ENCODE peak calls at places on chromosomes 3 and 15, in seven cellular contexts. One of them, this sample, is unnamed.

GRCh38 chr15:74406992-74407705 is 26.6 kb downstream of the SEMA7A start:
- DNase-seq in WTC11: no peak
- DNase-seq in A549: peak
- DNase-seq in stimulated activated CD4-positive, alpha-beta T cell treated with anti-CD3 and anti-CD28 coated beads, Interleukin-12 subunit alpha, Interleukin-12 subunit beta, amount 100 ng/mL, for 48 hours: no peak
- DNase-seq in anterior cingulate cortex: no peak
- DNase-seq in stimulated activated CD8-positive, alpha-beta memory T cell treated with anti-CD3 and anti-CD28 coated beads, Interleukin-2, amount 100 ng/mL, for 48 hours: no peak
- DNase-seq in heart right ventricle: no peak
- DNase-seq in this sample: no peak

GRCh38 chr3:11634974-11635612 is 8.6 kb downstream of the VGLL4 start:
- DNase-seq in WTC11: no peak
- DNase-seq in A549: no peak
- DNase-seq in stimulated activated CD4-positive, alpha-beta T cell treated with anti-CD3 and anti-CD28 coated beads, Interleukin-12 subunit alpha, Interleukin-12 subunit beta, amount 100 ng/mL, for 48 hours: no peak
- DNase-seq in heart right ventricle: no peak
- DNase-seq in stimulated activated CD8-positive, alpha-beta memory T cell treated with anti-CD3 and anti-CD28 coated beads, Interleukin-2, amount 100 ng/mL, for 48 hours: no peak
- DNase-seq in anterior cingulate cortex: no peak
- DNase-seq in this sample: no peak

GRCh38 chr3:71127463-71128243 is 455.9 kb downstream of the FOXP1 start:
- DNase-seq in WTC11: no peak
- DNase-seq in anterior cingulate cortex: no peak
- DNase-seq in stimulated activated CD8-positive, alpha-beta memory T cell treated with anti-CD3 and anti-CD28 coated beads, Interleukin-2, amount 100 ng/mL, for 48 hours: no peak
- DNase-seq in A549: no peak
- DNase-seq in heart right ventricle: no peak
- DNase-seq in stimulated activated CD4-positive, alpha-beta T cell treated with anti-CD3 and anti-CD28 coated beads, Interleukin-12 subunit alpha, Interleukin-12 subunit beta, amount 100 ng/mL, for 48 hours: no peak
- DNase-seq in this sample: no peak

GRCh38 chr3:3683261-3683660 is 116.0 kb upstream of the LRRN1 start:
- DNase-seq in stimulated activated CD4-positive, alpha-beta T cell treated with anti-CD3 and anti-CD28 coated beads, Interleukin-12 subunit alpha, Interleukin-12 subunit beta, amount 100 ng/mL, for 48 hours: no peak
- DNase-seq in anterior cingulate cortex: no peak
- DNase-seq in stimulated activated CD8-positive, alpha-beta memory T cell treated with anti-CD3 and anti-CD28 coated beads, Interleukin-2, amount 100 ng/mL, for 48 hours: no peak
- DNase-seq in WTC11: no peak
- DNase-seq in A549: no peak
- DNase-seq in heart right ventricle: no peak
- DNase-seq in this sample: no peak

GRCh38 chr3:53160660-53161344 is at the start of gene PRKCD:
- DNase-seq in WTC11: peak
- DNase-seq in stimulated activated CD8-positive, alpha-beta memory T cell treated with anti-CD3 and anti-CD28 coated beads, Interleukin-2, amount 100 ng/mL, for 48 hours: peak
- DNase-seq in anterior cingulate cortex: peak
- DNase-seq in A549: peak
- DNase-seq in stimulated activated CD4-positive, alpha-beta T cell treated with anti-CD3 and anti-CD28 coated beads, Interleukin-12 subunit alpha, Interleukin-12 subunit beta, amount 100 ng/mL, for 48 hours: peak
- DNase-seq in heart right ventricle: peak
- DNase-seq in this sample: no peak

GRCh38 chr3:37993811-37994638 is 3.4 kb downstream of the VILL start:
- DNase-seq in stimulated activated CD4-positive, alpha-beta T cell treated with anti-CD3 and anti-CD28 coated beads, Interleukin-12 subunit alpha, Interleukin-12 subunit beta, amount 100 ng/mL, for 48 hours: peak
- DNase-seq in heart right ventricle: peak
- DNase-seq in stimulated activated CD8-positive, alpha-beta memory T cell treated with anti-CD3 and anti-CD28 coated beads, Interleukin-2, amount 100 ng/mL, for 48 hours: peak
- DNase-seq in anterior cingulate cortex: no peak
- DNase-seq in A549: no peak
- DNase-seq in WTC11: peak
- DNase-seq in this sample: peak

GRCh38 chr3:12017487-12017886 is 13.3 kb downstream of the SYN2 start:
- DNase-seq in WTC11: no peak
- DNase-seq in heart right ventricle: no peak
- DNase-seq in A549: no peak
- DNase-seq in anterior cingulate cortex: no peak
- DNase-seq in stimulated activated CD4-positive, alpha-beta T cell treated with anti-CD3 and anti-CD28 coated beads, Interleukin-12 subunit alpha, Interleukin-12 subunit beta, amount 100 ng/mL, for 48 hours: no peak
- DNase-seq in stimulated activated CD8-positive, alpha-beta memory T cell treated with anti-CD3 and anti-CD28 coated beads, Interleukin-2, amount 100 ng/mL, for 48 hours: no peak
- DNase-seq in this sample: no peak

GRCh38 chr15:70521576-70522322 is 241.6 kb downstream of the UACA start:
- DNase-seq in stimulated activated CD8-positive, alpha-beta memory T cell treated with anti-CD3 and anti-CD28 coated beads, Interleukin-2, amount 100 ng/mL, for 48 hours: no peak
- DNase-seq in anterior cingulate cortex: no peak
- DNase-seq in heart right ventricle: no peak
- DNase-seq in WTC11: no peak
- DNase-seq in A549: no peak
- DNase-seq in stimulated activated CD4-positive, alpha-beta T cell treated with anti-CD3 and anti-CD28 coated beads, Interleukin-12 subunit alpha, Interleukin-12 subunit beta, amount 100 ng/mL, for 48 hours: no peak
- DNase-seq in this sample: no peak

GRCh38 chr15:59722451-59722850 is 33.3 kb upstream of the BNIP2 start:
- DNase-seq in anterior cingulate cortex: no peak
- DNase-seq in heart right ventricle: no peak
- DNase-seq in stimulated activated CD8-positive, alpha-beta memory T cell treated with anti-CD3 and anti-CD28 coated beads, Interleukin-2, amount 100 ng/mL, for 48 hours: no peak
- DNase-seq in stimulated activated CD4-positive, alpha-beta T cell treated with anti-CD3 and anti-CD28 coated beads, Interleukin-12 subunit alpha, Interleukin-12 subunit beta, amount 100 ng/mL, for 48 hours: no peak
- DNase-seq in WTC11: no peak
- DNase-seq in A549: no peak
- DNase-seq in this sample: no peak

GRCh38 chr15:72599855-72600464 is 54.5 kb upstream of the GOLGA6B start:
- DNase-seq in anterior cingulate cortex: no peak
- DNase-seq in stimulated activated CD4-positive, alpha-beta T cell treated with anti-CD3 and anti-CD28 coated beads, Interleukin-12 subunit alpha, Interleukin-12 subunit beta, amount 100 ng/mL, for 48 hours: no peak
- DNase-seq in heart right ventricle: no peak
- DNase-seq in WTC11: no peak
- DNase-seq in stimulated activated CD8-positive, alpha-beta memory T cell treated with anti-CD3 and anti-CD28 coated beads, Interleukin-2, amount 100 ng/mL, for 48 hours: no peak
- DNase-seq in A549: peak
- DNase-seq in this sample: no peak

GRCh38 chr3:194661946-194662345 is 10.0 kb downstream of the LSG1 start:
- DNase-seq in WTC11: no peak
- DNase-seq in stimulated activated CD8-positive, alpha-beta memory T cell treated with anti-CD3 and anti-CD28 coated beads, Interleukin-2, amount 100 ng/mL, for 48 hours: no peak
- DNase-seq in A549: no peak
- DNase-seq in heart right ventricle: no peak
- DNase-seq in anterior cingulate cortex: no peak
- DNase-seq in stimulated activated CD4-positive, alpha-beta T cell treated with anti-CD3 and anti-CD28 coated beads, Interleukin-12 subunit alpha, Interleukin-12 subunit beta, amount 100 ng/mL, for 48 hours: no peak
- DNase-seq in this sample: no peak

GRCh38 chr3:145094355-145094941 is 1066.5 kb downstream of the PLOD2 start:
- DNase-seq in WTC11: no peak
- DNase-seq in anterior cingulate cortex: no peak
- DNase-seq in stimulated activated CD8-positive, alpha-beta memory T cell treated with anti-CD3 and anti-CD28 coated beads, Interleukin-2, amount 100 ng/mL, for 48 hours: no peak
- DNase-seq in stimulated activated CD4-positive, alpha-beta T cell treated with anti-CD3 and anti-CD28 coated beads, Interleukin-12 subunit alpha, Interleukin-12 subunit beta, amount 100 ng/mL, for 48 hours: no peak
- DNase-seq in A549: peak
- DNase-seq in heart right ventricle: no peak
- DNase-seq in this sample: no peak

GRCh38 chr3:196287066-196287404 is 491 bp downstream of the PCYT1A start:
- DNase-seq in heart right ventricle: peak
- DNase-seq in stimulated activated CD8-positive, alpha-beta memory T cell treated with anti-CD3 and anti-CD28 coated beads, Interleukin-2, amount 100 ng/mL, for 48 hours: no peak
- DNase-seq in WTC11: no peak
- DNase-seq in A549: peak
- DNase-seq in stimulated activated CD4-positive, alpha-beta T cell treated with anti-CD3 and anti-CD28 coated beads, Interleukin-12 subunit alpha, Interleukin-12 subunit beta, amount 100 ng/mL, for 48 hours: no peak
- DNase-seq in anterior cingulate cortex: no peak
- DNase-seq in this sample: no peak

GRCh38 chr3:127674099-127674792 is 1.5 kb downstream of the ABTB1 start:
- DNase-seq in heart right ventricle: no peak
- DNase-seq in stimulated activated CD4-positive, alpha-beta T cell treated with anti-CD3 and anti-CD28 coated beads, Interleukin-12 subunit alpha, Interleukin-12 subunit beta, amount 100 ng/mL, for 48 hours: no peak
- DNase-seq in A549: no peak
- DNase-seq in WTC11: no peak
- DNase-seq in stimulated activated CD8-positive, alpha-beta memory T cell treated with anti-CD3 and anti-CD28 coated beads, Interleukin-2, amount 100 ng/mL, for 48 hours: no peak
- DNase-seq in anterior cingulate cortex: no peak
- DNase-seq in this sample: peak

GRCh38 chr3:131447349-131447748 is 55.4 kb downstream of the MRPL3 start:
- DNase-seq in anterior cingulate cortex: no peak
- DNase-seq in stimulated activated CD8-positive, alpha-beta memory T cell treated with anti-CD3 and anti-CD28 coated beads, Interleukin-2, amount 100 ng/mL, for 48 hours: no peak
- DNase-seq in A549: no peak
- DNase-seq in heart right ventricle: no peak
- DNase-seq in WTC11: no peak
- DNase-seq in stimulated activated CD4-positive, alpha-beta T cell treated with anti-CD3 and anti-CD28 coated beads, Interleukin-12 subunit alpha, Interleukin-12 subunit beta, amount 100 ng/mL, for 48 hours: no peak
- DNase-seq in this sample: no peak

GRCh38 chr3:42556089-42556632 is 25.6 kb downstream of the SEC22C start:
- DNase-seq in A549: no peak
- DNase-seq in anterior cingulate cortex: no peak
- DNase-seq in stimulated activated CD4-positive, alpha-beta T cell treated with anti-CD3 and anti-CD28 coated beads, Interleukin-12 subunit alpha, Interleukin-12 subunit beta, amount 100 ng/mL, for 48 hours: no peak
- DNase-seq in heart right ventricle: no peak
- DNase-seq in WTC11: no peak
- DNase-seq in stimulated activated CD8-positive, alpha-beta memory T cell treated with anti-CD3 and anti-CD28 coated beads, Interleukin-2, amount 100 ng/mL, for 48 hours: no peak
- DNase-seq in this sample: no peak

GRCh38 chr3:115676336-115676735 is 53.0 kb downstream of the GAP43 start:
- DNase-seq in stimulated activated CD4-positive, alpha-beta T cell treated with anti-CD3 and anti-CD28 coated beads, Interleukin-12 subunit alpha, Interleukin-12 subunit beta, amount 100 ng/mL, for 48 hours: no peak
- DNase-seq in heart right ventricle: no peak
- DNase-seq in WTC11: no peak
- DNase-seq in stimulated activated CD8-positive, alpha-beta memory T cell treated with anti-CD3 and anti-CD28 coated beads, Interleukin-2, amount 100 ng/mL, for 48 hours: no peak
- DNase-seq in anterior cingulate cortex: no peak
- DNase-seq in A549: no peak
- DNase-seq in this sample: no peak

GRCh38 chr3:168091961-168092360 is 3.8 kb downstream of the GOLIM4 start:
- DNase-seq in stimulated activated CD8-positive, alpha-beta memory T cell treated with anti-CD3 and anti-CD28 coated beads, Interleukin-2, amount 100 ng/mL, for 48 hours: no peak
- DNase-seq in stimulated activated CD4-positive, alpha-beta T cell treated with anti-CD3 and anti-CD28 coated beads, Interleukin-12 subunit alpha, Interleukin-12 subunit beta, amount 100 ng/mL, for 48 hours: no peak
- DNase-seq in anterior cingulate cortex: no peak
- DNase-seq in A549: no peak
- DNase-seq in heart right ventricle: no peak
- DNase-seq in WTC11: no peak
- DNase-seq in this sample: no peak

GRCh38 chr15:48426941-48427340 is 95.7 kb downstream of the DUT start:
- DNase-seq in A549: no peak
- DNase-seq in stimulated activated CD4-positive, alpha-beta T cell treated with anti-CD3 and anti-CD28 coated beads, Interleukin-12 subunit alpha, Interleukin-12 subunit beta, amount 100 ng/mL, for 48 hours: no peak
- DNase-seq in WTC11: no peak
- DNase-seq in anterior cingulate cortex: no peak
- DNase-seq in heart right ventricle: no peak
- DNase-seq in stimulated activated CD8-positive, alpha-beta memory T cell treated with anti-CD3 and anti-CD28 coated beads, Interleukin-2, amount 100 ng/mL, for 48 hours: no peak
- DNase-seq in this sample: no peak

GRCh38 chr3:125110016-125110875 is 54.4 kb upstream of the HEG1 start:
- DNase-seq in anterior cingulate cortex: no peak
- DNase-seq in stimulated activated CD8-positive, alpha-beta memory T cell treated with anti-CD3 and anti-CD28 coated beads, Interleukin-2, amount 100 ng/mL, for 48 hours: no peak
- DNase-seq in WTC11: no peak
- DNase-seq in A549: no peak
- DNase-seq in heart right ventricle: no peak
- DNase-seq in stimulated activated CD4-positive, alpha-beta T cell treated with anti-CD3 and anti-CD28 coated beads, Interleukin-12 subunit alpha, Interleukin-12 subunit beta, amount 100 ng/mL, for 48 hours: no peak
- DNase-seq in this sample: no peak

GRCh38 chr3:39506863-39507262 is 39.4 kb downstream of the MOBP start:
- DNase-seq in heart right ventricle: no peak
- DNase-seq in anterior cingulate cortex: no peak
- DNase-seq in stimulated activated CD4-positive, alpha-beta T cell treated with anti-CD3 and anti-CD28 coated beads, Interleukin-12 subunit alpha, Interleukin-12 subunit beta, amount 100 ng/mL, for 48 hours: no peak
- DNase-seq in WTC11: no peak
- DNase-seq in A549: no peak
- DNase-seq in stimulated activated CD8-positive, alpha-beta memory T cell treated with anti-CD3 and anti-CD28 coated beads, Interleukin-2, amount 100 ng/mL, for 48 hours: no peak
- DNase-seq in this sample: no peak

GRCh38 chr3:7779331-7779730 is 722.3 kb upstream of the LMCD1 start:
- DNase-seq in stimulated activated CD8-positive, alpha-beta memory T cell treated with anti-CD3 and anti-CD28 coated beads, Interleukin-2, amount 100 ng/mL, for 48 hours: no peak
- DNase-seq in A549: no peak
- DNase-seq in stimulated activated CD4-positive, alpha-beta T cell treated with anti-CD3 and anti-CD28 coated beads, Interleukin-12 subunit alpha, Interleukin-12 subunit beta, amount 100 ng/mL, for 48 hours: no peak
- DNase-seq in heart right ventricle: no peak
- DNase-seq in WTC11: no peak
- DNase-seq in anterior cingulate cortex: no peak
- DNase-seq in this sample: no peak

GRCh38 chr3:122786067-122786466 is 7.6 kb downstream of the HSPBAP1 start:
- DNase-seq in WTC11: no peak
- DNase-seq in A549: no peak
- DNase-seq in stimulated activated CD8-positive, alpha-beta memory T cell treated with anti-CD3 and anti-CD28 coated beads, Interleukin-2, amount 100 ng/mL, for 48 hours: no peak
- DNase-seq in anterior cingulate cortex: no peak
- DNase-seq in stimulated activated CD4-positive, alpha-beta T cell treated with anti-CD3 and anti-CD28 coated beads, Interleukin-12 subunit alpha, Interleukin-12 subunit beta, amount 100 ng/mL, for 48 hours: no peak
- DNase-seq in heart right ventricle: no peak
- DNase-seq in this sample: no peak

GRCh38 chr3:16174976-16175901 is 759 bp downstream of the GALNT15 start:
- DNase-seq in A549: no peak
- DNase-seq in stimulated activated CD8-positive, alpha-beta memory T cell treated with anti-CD3 and anti-CD28 coated beads, Interleukin-2, amount 100 ng/mL, for 48 hours: no peak
- DNase-seq in anterior cingulate cortex: no peak
- DNase-seq in stimulated activated CD4-positive, alpha-beta T cell treated with anti-CD3 and anti-CD28 coated beads, Interleukin-12 subunit alpha, Interleukin-12 subunit beta, amount 100 ng/mL, for 48 hours: no peak
- DNase-seq in WTC11: no peak
- DNase-seq in heart right ventricle: no peak
- DNase-seq in this sample: no peak

GRCh38 chr3:158395421-158395820 is 175.6 kb upstream of the MLF1 start:
- DNase-seq in A549: no peak
- DNase-seq in stimulated activated CD8-positive, alpha-beta memory T cell treated with anti-CD3 and anti-CD28 coated beads, Interleukin-2, amount 100 ng/mL, for 48 hours: no peak
- DNase-seq in stimulated activated CD4-positive, alpha-beta T cell treated with anti-CD3 and anti-CD28 coated beads, Interleukin-12 subunit alpha, Interleukin-12 subunit beta, amount 100 ng/mL, for 48 hours: no peak
- DNase-seq in WTC11: no peak
- DNase-seq in anterior cingulate cortex: no peak
- DNase-seq in heart right ventricle: no peak
- DNase-seq in this sample: no peak

GRCh38 chr15:99451484-99451883 is 114.3 kb upstream of the MEF2A start:
- DNase-seq in stimulated activated CD4-positive, alpha-beta T cell treated with anti-CD3 and anti-CD28 coated beads, Interleukin-12 subunit alpha, Interleukin-12 subunit beta, amount 100 ng/mL, for 48 hours: no peak
- DNase-seq in A549: no peak
- DNase-seq in heart right ventricle: no peak
- DNase-seq in anterior cingulate cortex: no peak
- DNase-seq in WTC11: no peak
- DNase-seq in stimulated activated CD8-positive, alpha-beta memory T cell treated with anti-CD3 and anti-CD28 coated beads, Interleukin-2, amount 100 ng/mL, for 48 hours: no peak
- DNase-seq in this sample: no peak

GRCh38 chr3:51974963-51975856 is at the start of gene ABHD14A:
- DNase-seq in stimulated activated CD8-positive, alpha-beta memory T cell treated with anti-CD3 and anti-CD28 coated beads, Interleukin-2, amount 100 ng/mL, for 48 hours: peak
- DNase-seq in A549: peak
- DNase-seq in stimulated activated CD4-positive, alpha-beta T cell treated with anti-CD3 and anti-CD28 coated beads, Interleukin-12 subunit alpha, Interleukin-12 subunit beta, amount 100 ng/mL, for 48 hours: peak
- DNase-seq in anterior cingulate cortex: peak
- DNase-seq in WTC11: peak
- DNase-seq in heart right ventricle: peak
- DNase-seq in this sample: no peak

GRCh38 chr3:142276780-142277179 is 51.4 kb upstream of the GK5 start:
- DNase-seq in stimulated activated CD8-positive, alpha-beta memory T cell treated with anti-CD3 and anti-CD28 coated beads, Interleukin-2, amount 100 ng/mL, for 48 hours: no peak
- DNase-seq in heart right ventricle: no peak
- DNase-seq in anterior cingulate cortex: no peak
- DNase-seq in WTC11: no peak
- DNase-seq in stimulated activated CD4-positive, alpha-beta T cell treated with anti-CD3 and anti-CD28 coated beads, Interleukin-12 subunit alpha, Interleukin-12 subunit beta, amount 100 ng/mL, for 48 hours: no peak
- DNase-seq in A549: no peak
- DNase-seq in this sample: no peak

GRCh38 chr15:70702584-70702983 is 60.8 kb downstream of the UACA start:
- DNase-seq in A549: no peak
- DNase-seq in stimulated activated CD8-positive, alpha-beta memory T cell treated with anti-CD3 and anti-CD28 coated beads, Interleukin-2, amount 100 ng/mL, for 48 hours: no peak
- DNase-seq in heart right ventricle: no peak
- DNase-seq in stimulated activated CD4-positive, alpha-beta T cell treated with anti-CD3 and anti-CD28 coated beads, Interleukin-12 subunit alpha, Interleukin-12 subunit beta, amount 100 ng/mL, for 48 hours: no peak
- DNase-seq in WTC11: no peak
- DNase-seq in anterior cingulate cortex: no peak
- DNase-seq in this sample: no peak

GRCh38 chr15:56978898-56979662 is 60.6 kb downstream of the TCF12 start:
- DNase-seq in anterior cingulate cortex: no peak
- DNase-seq in heart right ventricle: no peak
- DNase-seq in stimulated activated CD4-positive, alpha-beta T cell treated with anti-CD3 and anti-CD28 coated beads, Interleukin-12 subunit alpha, Interleukin-12 subunit beta, amount 100 ng/mL, for 48 hours: no peak
- DNase-seq in A549: no peak
- DNase-seq in stimulated activated CD8-positive, alpha-beta memory T cell treated with anti-CD3 and anti-CD28 coated beads, Interleukin-2, amount 100 ng/mL, for 48 hours: no peak
- DNase-seq in WTC11: no peak
- DNase-seq in this sample: no peak

GRCh38 chr3:10281951-10282350 is 10.8 kb downstream of the GHRL start:
- DNase-seq in WTC11: no peak
- DNase-seq in stimulated activated CD4-positive, alpha-beta T cell treated with anti-CD3 and anti-CD28 coated beads, Interleukin-12 subunit alpha, Interleukin-12 subunit beta, amount 100 ng/mL, for 48 hours: no peak
- DNase-seq in heart right ventricle: no peak
- DNase-seq in anterior cingulate cortex: no peak
- DNase-seq in A549: no peak
- DNase-seq in stimulated activated CD8-positive, alpha-beta memory T cell treated with anti-CD3 and anti-CD28 coated beads, Interleukin-2, amount 100 ng/mL, for 48 hours: no peak
- DNase-seq in this sample: no peak